ENCODE peak calls at places on chromosomes 6 and 20, in ten cellular contexts. U is M059J; X is neuronal stem cell; A is kidney epithelial cell; V is NCI-H1694 treated with DMSO at 0.1 percent for 48 hours; Y is Ammon's horn; K is stimulated activated CD4-positive, alpha-beta T cell treated with anti-CD3 and anti-CD28 coated beads, Interleukin-12 subunit alpha, Interleukin-12 subunit beta, amount 100 ng/mL, for 4 hours; B is CD4-positive, alpha-beta memory T cell; O is activated T-cell treated with anti-CD3 and anti-CD28 coated beads for 24 hours; N is RWPE1. I is an unnamed sample.

GRCh38 chr6:44310241-44310640 is 2.9 kb downstream of the AARS2 start:
- DNase-seq in U (no peak), X (no peak), A (no peak), V (no peak), Y (no peak), K (no peak), B (no peak), O (no peak), N (no peak), I (no peak)

GRCh38 chr20:6636209-6637159 is 131.0 kb upstream of the BMP2 start:
- DNase-seq in U (peak), X (peak), A (peak), V (peak), Y (peak), K (no peak), B (no peak), O (no peak), N (peak), I (peak)

GRCh38 chr6:50845499-50846108 is 26.9 kb downstream of the TFAP2B start:
- DNase-seq in U (no peak), X (no peak), A (no peak), V (no peak), Y (no peak), K (no peak), B (no peak), O (no peak), N (no peak), I (no peak)

GRCh38 chr6:5457983-5458683 is 196.8 kb downstream of the FARS2 start:
- DNase-seq in U (peak), X (no peak), A (no peak), V (no peak), Y (no peak), K (no peak), B (no peak), O (no peak), N (no peak), I (no peak)

GRCh38 chr20:15561707-15562106 is 1011.5 kb downstream of the KIF16B start:
- DNase-seq in U (no peak), X (no peak), A (no peak), V (no peak), Y (peak), K (no peak), B (no peak), O (no peak), N (no peak), I (peak)

GRCh38 chr6:48194596-48195295 is 83.7 kb upstream of the PTCHD4 start:
- DNase-seq in U (no peak), X (no peak), A (peak), V (no peak), Y (peak), K (no peak), B (no peak), O (no peak), N (no peak), I (no peak)

GRCh38 chr6:23446394-23447001 is 679.5 kb upstream of the NRSN1 start:
- DNase-seq in U (peak), X (no peak), A (peak), V (peak), Y (peak), K (no peak), B (no peak), O (no peak), N (peak), I (peak)

GRCh38 chr6:10547809-10548208 is 26.7 kb downstream of the GCNT2 start:
- DNase-seq in U (no peak), X (no peak), A (no peak), V (no peak), Y (no peak), K (no peak), B (no peak), O (no peak), N (no peak), I (no peak)

GRCh38 chr6:160141001-160141726 is 19.5 kb downstream of the SLC22A1 start:
- DNase-seq in U (peak), X (no peak), A (peak), V (no peak), Y (peak), K (no peak), B (no peak), O (no peak), N (no peak), I (no peak)

GRCh38 chr6:119643866-119644265 is 294.3 kb upstream of the MAN1A1 start:
- DNase-seq in U (no peak), X (no peak), A (no peak), V (no peak), Y (no peak), K (no peak), B (no peak), O (no peak), N (no peak), I (no peak)

GRCh38 chr20:31721408-31722332 is 998 bp downstream of the BCL2L1 start:
- DNase-seq in U (peak), X (no peak), A (no peak), V (no peak), Y (no peak), K (no peak), B (no peak), O (no peak), N (no peak), I (no peak)

GRCh38 chr6:44041461-44042260 is 85.6 kb downstream of the MRPL14 start:
- DNase-seq in U (peak), X (peak), A (peak), V (no peak), Y (no peak), K (no peak), B (no peak), O (no peak), N (peak), I (no peak)

GRCh38 chr20:57166568-57167291 is 99.7 kb downstream of the BMP7 start:
- DNase-seq in U (peak), X (no peak), A (no peak), V (no peak), Y (no peak), K (no peak), B (no peak), O (no peak), N (no peak), I (no peak)

GRCh38 chr6:110523461-110524021 is 47.1 kb upstream of the SLC22A16 start:
- DNase-seq in U (peak), X (no peak), A (no peak), V (no peak), Y (no peak), K (no peak), B (no peak), O (no peak), N (no peak), I (no peak)

GRCh38 chr6:160039441-160039840 is 70.6 kb downstream of the IGF2R start:
- DNase-seq in U (no peak), X (no peak), A (no peak), V (no peak), Y (no peak), K (no peak), B (no peak), O (no peak), N (no peak), I (no peak)

GRCh38 chr6:9646346-9647042 is 768.4 kb downstream of the TFAP2A start:
- DNase-seq in U (peak), X (no peak), A (no peak), V (no peak), Y (peak), K (no peak), B (no peak), O (no peak), N (no peak), I (no peak)

GRCh38 chr6:110517601-110518280 is 41.3 kb upstream of the SLC22A16 start:
- DNase-seq in U (no peak), X (no peak), A (no peak), V (no peak), Y (no peak), K (no peak), B (no peak), O (no peak), N (no peak), I (no peak)

GRCh38 chr6:36283608-36284007 is 13.7 kb downstream of the PNPLA1 start:
- DNase-seq in U (no peak), X (no peak), A (no peak), V (no peak), Y (no peak), K (no peak), B (no peak), O (no peak), N (no peak), I (no peak)

GRCh38 chr6:28771401-28772267 is 152.2 kb downstream of the TRIM27 start:
- DNase-seq in U (no peak), X (no peak), A (no peak), V (no peak), Y (no peak), K (no peak), B (no peak), O (no peak), N (no peak), I (no peak)

GRCh38 chr6:154995241-154996162 is at the start of gene TIAM2:
- DNase-seq in U (peak), X (peak), A (no peak), V (no peak), Y (no peak), K (peak), B (no peak), O (peak), N (peak), I (peak)

GRCh38 chr20:37615507-37616425 is 78.1 kb upstream of the CTNNBL1 start:
- DNase-seq in U (peak), X (peak), A (no peak), V (no peak), Y (no peak), K (peak), B (no peak), O (peak), N (no peak), I (peak)

GRCh38 chr6:122610690-122611455 is 668 bp downstream of the PKIB start:
- DNase-seq in U (peak), X (peak), A (no peak), V (peak), Y (peak), K (peak), B (no peak), O (no peak), N (peak), I (peak)